ENCODE peak calls at places on chromosome 21, in five cellular contexts. B is PC-3, E is H9, U is endodermal cell, L is fibroblast of lung. C is an unnamed sample. For H3K9me3, the result is how much of the 10 kb centered on the place peaks cover.

GRCh38 chr21:31184462-31184861 is 146.2 kb upstream of the KRTAP19-8 start:
- DNase-seq in B (no peak), E (no peak), U (no peak), L (no peak), C (no peak)

GRCh38 chr21:14076143-14076806 is 134.5 kb downstream of the LIPI start:
- DNase-seq in B (no peak), E (no peak), U (no peak), L (no peak), C (peak)

GRCh38 chr21:16205527-16205926 is 475.7 kb downstream of the USP25 start:
- DNase-seq in B (no peak), E (no peak), U (no peak), L (peak), C (no peak)

GRCh38 chr21:42654179-42654912 is 925 bp downstream of the PDE9A start:
- DNase-seq in B (no peak), E (no peak), U (peak), L (no peak), C (no peak)

GRCh38 chr21:43343992-43344886 is 82.7 kb downstream of the SIK1 start:
- DNase-seq in B (peak), E (no peak), U (no peak), L (no peak), C (no peak)

GRCh38 chr21:33691945-33692594 is 49.8 kb downstream of the ITSN1 start:
- DNase-seq in B (no peak), E (no peak), U (no peak), L (no peak), C (no peak)

GRCh38 chr21:15732290-15732995 is 2.7 kb downstream of the USP25 start:
- DNase-seq in B (peak), E (no peak), U (no peak), L (peak), C (peak)

GRCh38 chr21:42980959-42981523 is 6.7 kb downstream of the PKNOX1 start:
- DNase-seq in B (no peak), E (no peak), U (no peak), L (no peak), C (no peak)

GRCh38 chr21:30216041-30216723 is at the start of gene CLDN8:
- DNase-seq in B (peak), E (no peak), U (no peak), L (no peak), C (no peak)

GRCh38 chr21:18951291-18952038 is 547.9 kb upstream of the TMPRSS15 start:
- DNase-seq in B (peak), E (peak), U (peak), L (no peak), C (no peak)

GRCh38 chr21:33951276-33952178 is 35.9 kb upstream of the ATP5PO start:
- DNase-seq in B (no peak), E (no peak), U (no peak), L (peak), C (peak)

GRCh38 chr21:14403681-14404318 is 20.9 kb upstream of the HSPA13 start:
- DNase-seq in B (peak), E (no peak), U (no peak), L (peak), C (peak)

GRCh38 chr21:35562876-35563275 is 497.4 kb downstream of the SETD4 start:
- DNase-seq in B (no peak), E (no peak), U (no peak), L (no peak), C (no peak)

GRCh38 chr21:42565886-42566523 is 52.4 kb downstream of the SLC37A1 start:
- DNase-seq in B (no peak), E (no peak), U (no peak), L (no peak), C (no peak)

GRCh38 chr21:20311388-20311787 is 686.8 kb upstream of the NCAM2 start:
- DNase-seq in B (peak), E (no peak), U (no peak), L (no peak), C (no peak)

GRCh38 chr21:16279658-16280581 is 550.1 kb downstream of the USP25 start:
- DNase-seq in B (no peak), E (no peak), U (peak), L (peak), C (peak)

GRCh38 chr21:36171741-36172331 is 15.2 kb downstream of the DOP1B start:
- DNase-seq in B (no peak), E (peak), U (no peak), L (no peak), C (no peak)

GRCh38 chr21:33396436-33396835 is 6.8 kb upstream of the IFNGR2 start:
- DNase-seq in B (no peak), E (no peak), U (no peak), L (peak), C (no peak)

GRCh38 chr21:34815831-34816700 is 147.3 kb downstream of the CLIC6 start:
- DNase-seq in B (no peak), E (no peak), U (no peak), L (no peak), C (no peak)

GRCh38 chr21:42539931-42540343 is 26.3 kb downstream of the SLC37A1 start:
- DNase-seq in B (no peak), E (peak), U (peak), L (no peak), C (peak)

GRCh38 chr21:29257701-29258100 is 41.0 kb upstream of the BACH1 start:
- DNase-seq in B (peak), E (no peak), U (no peak), L (no peak), C (peak)

GRCh38 chr21:41426656-41427311 is 745 bp downstream of the MX1 start:
- DNase-seq in B (no peak), E (peak), U (no peak), L (no peak), C (no peak)
- H3K9ac ChIP-seq in B (no peak), E (no peak), U (no peak), L (peak), C (peak)

DNA sequence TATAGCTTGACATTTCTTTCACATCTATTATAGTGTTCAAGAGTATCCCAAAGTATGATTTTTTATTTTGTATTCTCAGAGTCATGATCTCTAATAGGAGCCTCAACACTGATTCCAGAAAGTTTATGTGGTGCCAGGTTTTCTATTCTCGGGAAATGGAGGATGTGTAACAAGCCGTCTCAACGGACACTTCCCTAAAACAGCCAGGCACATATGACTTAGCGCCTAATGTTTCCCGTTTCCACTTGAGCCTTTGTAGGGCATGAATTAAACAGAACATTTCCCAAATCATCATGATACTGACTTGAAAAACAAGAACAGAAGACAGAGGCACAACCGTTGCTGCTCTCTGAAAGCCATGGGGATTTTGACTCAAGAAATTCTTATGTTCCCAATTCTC is 8.0 kb downstream of the CYYR1 start:
- DNase-seq in B (no peak), E (no peak), U (no peak), L (no peak), C (no peak)
- H3K9me3 ChIP-seq in B (under half), E (under half), U (under half), L (under half), C (under half)

DNA sequence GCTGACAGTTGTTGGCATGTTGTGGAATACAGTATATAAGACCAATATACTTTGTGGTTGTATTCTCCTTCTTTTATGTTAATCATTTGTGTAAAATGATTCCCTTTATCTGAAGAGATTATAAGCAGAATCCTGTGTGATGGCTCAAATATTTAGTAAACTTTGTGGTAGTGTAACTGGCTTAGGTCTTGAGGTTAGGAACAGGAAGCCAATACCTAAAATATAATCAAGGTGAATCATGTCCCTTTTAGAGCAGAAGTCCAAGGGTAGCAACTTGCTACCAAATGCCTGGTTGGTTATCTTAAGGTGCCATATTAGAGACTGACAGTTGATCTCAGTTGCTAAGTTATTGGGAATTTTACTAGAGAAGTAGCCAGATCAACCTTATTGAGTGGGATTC is 398.5 kb upstream of the ADAMTS5 start:
- DNase-seq in B (peak), E (no peak), U (no peak), L (peak), C (peak)
- H3K9ac ChIP-seq in B (no peak), E (no peak), U (no peak), L (no peak), C (no peak)

GRCh38 chr21:44432841-44433790 is 22.2 kb upstream of the LRRC3 start:
- DNase-seq in B (no peak), E (peak), U (peak), L (no peak), C (no peak)
- H3K9me3 ChIP-seq in B (under half), E (under half), U (under half), L (under half), C (under half)

GRCh38 chr21:45078371-45078770 is 4.0 kb downstream of the ADARB1 start:
- DNase-seq in B (no peak), E (peak), U (peak), L (no peak), C (no peak)

GRCh38 chr21:45080232-45080631 is 5.9 kb downstream of the ADARB1 start:
- DNase-seq in B (no peak), E (no peak), U (peak), L (no peak), C (peak)

GRCh38 chr21:45080639-45081414 is 6.4 kb downstream of the ADARB1 start:
- DNase-seq in B (peak), E (no peak), U (peak), L (peak), C (peak)

GRCh38 chr21:45078877-45079281 is 4.5 kb downstream of the ADARB1 start:
- DNase-seq in B (no peak), E (no peak), U (no peak), L (peak), C (peak)

DNA sequence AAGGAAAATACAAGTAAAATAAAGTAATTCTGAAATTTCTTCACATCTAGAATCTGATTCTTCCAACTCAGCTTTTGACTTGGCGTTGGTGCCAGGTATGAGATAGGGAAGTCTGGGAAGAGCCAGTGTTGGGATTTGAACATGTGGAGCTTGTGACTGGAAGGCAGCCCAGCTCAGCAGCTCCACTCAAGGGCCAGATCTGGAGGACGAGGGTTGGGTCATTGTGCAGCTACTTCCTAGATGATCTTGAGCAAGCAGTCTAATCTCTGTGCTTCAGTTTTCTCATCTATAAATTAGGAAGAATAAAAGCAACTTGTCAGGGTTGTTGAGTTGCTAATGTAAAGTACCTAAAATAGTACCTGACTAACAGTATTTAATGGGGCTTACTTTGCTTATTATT is 5.0 kb downstream of the ADARB1 start:
- DNase-seq in B (no peak), E (peak), U (no peak), L (no peak), C (peak)
- H3K9ac ChIP-seq in B (no peak), E (no peak), U (no peak), L (no peak), C (peak)

GRCh38 chr21:25422610-25423608 is 184.4 kb downstream of the MRPL39 start:
- DNase-seq in B (no peak), E (no peak), U (no peak), L (no peak), C (no peak)
- H3K9me3 ChIP-seq in B (under half), E (under half), U (under half), L (under half), C (under half)

DNA sequence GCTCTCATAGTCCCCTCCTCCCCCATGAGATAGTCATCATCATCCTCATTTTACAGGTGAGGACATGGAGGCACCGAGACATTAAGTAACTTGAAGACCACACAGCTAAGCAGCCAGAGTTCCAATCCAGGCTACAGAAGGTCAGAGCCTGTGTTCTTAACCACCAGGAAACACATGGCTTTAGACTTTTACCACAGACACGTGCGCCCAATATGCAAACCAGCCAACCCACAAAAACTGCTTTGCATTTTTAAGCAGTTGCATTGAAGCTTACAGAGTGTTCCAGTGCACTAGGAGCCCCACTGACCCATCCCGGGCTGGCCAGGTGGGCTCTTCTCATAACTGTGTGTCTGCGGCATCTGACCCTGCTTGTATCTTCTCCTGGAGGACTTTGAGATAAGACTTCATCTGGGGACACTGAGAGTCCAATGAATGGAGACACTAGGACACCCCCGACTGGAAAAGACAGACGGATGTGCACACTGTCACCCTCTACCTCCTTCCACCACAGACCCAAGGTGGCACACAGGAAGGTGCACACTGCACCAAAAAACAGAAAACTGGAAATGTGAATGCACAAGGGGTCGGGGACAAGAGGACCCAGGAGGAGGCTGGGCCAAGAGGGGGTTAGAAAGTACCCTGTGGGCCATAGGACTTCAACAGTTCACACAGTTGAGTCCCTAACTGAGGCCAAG is 56.4 kb downstream of the ETS2 start:
- DNase-seq in B (no peak), E (no peak), U (no peak), L (peak), C (no peak)
- H3K9ac ChIP-seq in B (no peak), E (no peak), U (no peak), L (no peak), C (no peak)

DNA sequence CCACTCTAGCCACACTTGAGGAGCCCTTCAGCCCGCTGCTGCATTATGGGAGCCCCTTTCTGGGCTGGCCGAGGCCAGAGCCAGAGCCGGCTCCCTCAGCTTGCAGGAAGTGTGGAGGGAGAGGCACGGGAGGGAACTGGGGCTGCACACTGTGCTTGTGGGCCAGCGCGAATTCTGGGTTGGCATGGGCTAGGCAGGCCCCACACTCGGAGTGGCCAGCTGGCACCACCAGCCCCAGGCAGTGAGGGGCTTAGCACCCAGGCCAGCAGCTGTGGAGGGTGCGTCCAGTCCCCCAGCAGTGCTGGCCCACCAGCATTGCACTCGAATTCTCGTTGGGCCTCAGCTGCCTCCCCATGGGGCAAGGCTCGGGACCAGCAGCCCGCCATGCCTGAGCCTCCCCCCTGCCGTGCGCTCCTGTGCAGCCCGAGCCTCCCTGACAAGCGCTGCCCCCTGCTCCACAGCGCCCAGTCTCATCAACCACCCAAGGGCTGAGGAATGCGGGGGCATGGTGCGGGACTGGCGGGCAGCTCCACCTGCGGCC is 785.9 kb upstream of the TPTE start:
- DNase-seq in B (no peak), E (no peak), U (no peak), L (no peak), C (no peak)
- H3K9me3 ChIP-seq in B (half or more), E (half or more), U (half or more), L (under half), C (under half)

DNA sequence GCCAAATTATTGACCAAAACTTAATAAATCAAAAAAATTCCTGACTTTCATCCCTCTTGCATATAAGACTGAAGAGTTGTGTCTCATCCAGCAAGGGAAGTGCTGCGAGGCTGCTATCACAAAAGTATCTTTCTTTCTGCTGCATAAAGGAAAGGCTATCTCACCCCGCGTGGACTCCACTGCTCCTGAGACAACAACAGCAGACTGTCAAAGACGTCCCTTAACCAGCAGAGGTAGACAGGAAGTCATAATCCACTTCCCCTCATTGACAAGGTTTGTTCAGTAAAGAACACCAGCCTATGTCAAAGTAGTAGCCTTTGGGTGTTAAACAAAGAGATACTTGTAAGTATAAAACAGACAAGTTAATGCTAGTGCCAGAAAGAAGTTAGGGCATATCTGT is 29.4 kb downstream of the VPS26C start:
- DNase-seq in B (no peak), E (no peak), U (no peak), L (no peak), C (no peak)
- H3K9ac ChIP-seq in B (no peak), E (no peak), U (no peak), L (no peak), C (no peak)